ENCODE peak calls at places on chromosomes 11 and 22, in five cellular contexts. V is left ventricle myocardium inferior, B is fibroblast of lung, Y is Peyer's patch, T is mesenchymal stem cell. G is an unnamed sample. For H3K36me3, the result is how much of the 10 kb centered on the place peaks cover.

GRCh38 chr11:76783901-76784813 is 1.0 kb downstream of the TSKU start:
- DNase-seq in V (peak), B (peak), Y (no peak), T (peak), G (peak)

GRCh38 chr11:131888230-131888826 is 517.9 kb downstream of the NTM start:
- DNase-seq in V (no peak), B (peak), Y (no peak), T (peak), G (peak)

GRCh38 chr11:66857234-66857926 is 516 bp downstream of the LRFN4 start:
- DNase-seq in V (no peak), B (no peak), Y (no peak), T (peak), G (no peak)

GRCh38 chr22:40592352-40593113 is 44.0 kb downstream of the MRTFA start:
- DNase-seq in V (no peak), B (no peak), Y (no peak), T (no peak), G (no peak)

GRCh38 chr11:66289548-66290331 is 797 bp upstream of the YIF1A start:
- DNase-seq in V (peak), B (no peak), Y (peak), T (no peak), G (no peak)

GRCh38 chr11:65613091-65613928 is 711 bp downstream of the MAP3K11 start:
- DNase-seq in V (no peak), B (no peak), Y (peak), T (no peak), G (no peak)

GRCh38 chr11:79312591-79313267 is 128.1 kb downstream of the TENM4 start:
- DNase-seq in V (no peak), B (peak), Y (no peak), T (no peak), G (no peak)

GRCh38 chr11:111911563-111912401 is at the start of gene CRYAB:
- DNase-seq in V (peak), B (peak), Y (peak), T (peak), G (peak)

GRCh38 chr22:43197271-43197941 is 10.5 kb upstream of the TTLL12 start:
- DNase-seq in V (no peak), B (no peak), Y (no peak), T (peak), G (no peak)
- H3K36me3 ChIP-seq in V (under half), B (under half), Y (under half), T (under half), G (under half)

GRCh38 chr11:7515544-7515943 is 1.7 kb downstream of the PPFIBP2 start:
- DNase-seq in V (no peak), B (no peak), Y (peak), T (no peak), G (no peak)
- H3K4me3 ChIP-seq in V (no peak), B (no peak), Y (no peak), T (no peak), G (no peak)

GRCh38 chr11:46371994-46372393 is 9.5 kb upstream of the MDK start:
- DNase-seq in V (no peak), B (no peak), Y (no peak), T (no peak), G (no peak)
- H3K36me3 ChIP-seq in V (half or more), B (under half), Y (under half), T (under half), G (under half)

GRCh38 chr22:33921576-33922181 is 1.4 kb upstream of the LARGE1 start:
- DNase-seq in V (peak), B (peak), Y (peak), T (peak), G (peak)
- H3K4me3 ChIP-seq in V (peak), B (peak), Y (peak), T (peak), G (peak)

DNA sequence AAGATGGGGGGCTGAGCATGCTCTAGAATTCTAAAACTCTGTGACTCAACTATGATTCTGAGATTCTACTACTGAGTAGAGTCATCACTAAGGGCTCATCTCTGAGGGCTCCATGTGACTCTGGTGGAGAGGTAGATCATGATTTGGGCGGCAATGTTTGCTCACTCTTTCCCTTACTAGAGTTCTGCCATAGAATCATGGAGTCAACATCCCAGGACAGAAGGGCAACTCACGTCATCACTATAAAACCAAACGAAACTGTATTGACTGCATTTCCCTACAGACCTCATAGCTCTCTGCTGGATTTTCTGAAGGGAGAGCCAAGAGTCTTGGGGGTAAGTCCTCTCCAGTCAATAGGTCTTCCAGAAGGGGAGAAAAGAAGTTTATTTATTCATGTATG is at the start of gene MS4A14:
- DNase-seq in V (no peak), B (no peak), Y (no peak), T (no peak), G (no peak)
- H3K36me3 ChIP-seq in V (under half), B (under half), Y (under half), T (under half), G (under half)

GRCh38 chr22:50326225-50326958 is 420 bp downstream of the DENND6B start:
- DNase-seq in V (no peak), B (no peak), Y (no peak), T (no peak), G (no peak)

GRCh38 chr22:50326959-50327710 is at the start of gene DENND6B:
- DNase-seq in V (peak), B (peak), Y (peak), T (peak), G (peak)

GRCh38 chr22:50325444-50326224 is 1.2 kb downstream of the DENND6B start:
- DNase-seq in V (no peak), B (no peak), Y (no peak), T (peak), G (no peak)

GRCh38 chr22:50329236-50329635 is 2.4 kb upstream of the DENND6B start:
- DNase-seq in V (no peak), B (no peak), Y (no peak), T (peak), G (peak)

DNA sequence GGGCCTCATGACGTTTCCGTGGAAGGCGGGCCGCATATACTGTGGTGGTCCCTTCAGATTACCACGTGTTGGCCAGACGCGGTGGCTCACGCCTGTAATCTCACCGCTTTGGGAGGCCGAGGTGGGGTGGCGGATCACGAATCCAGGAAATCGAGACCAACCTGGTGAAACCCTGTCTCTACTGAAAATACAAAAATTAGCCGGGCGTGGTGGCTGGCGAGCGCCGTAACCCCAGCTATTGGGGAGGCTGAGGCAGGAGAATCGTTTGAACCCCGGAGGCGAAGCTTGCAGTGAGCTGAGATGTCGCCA is 853 bp upstream of the DENND6B start:
- DNase-seq in V (no peak), B (no peak), Y (no peak), T (no peak), G (no peak)
- H3K4me3 ChIP-seq in V (peak), B (peak), Y (peak), T (peak), G (peak)

DNA sequence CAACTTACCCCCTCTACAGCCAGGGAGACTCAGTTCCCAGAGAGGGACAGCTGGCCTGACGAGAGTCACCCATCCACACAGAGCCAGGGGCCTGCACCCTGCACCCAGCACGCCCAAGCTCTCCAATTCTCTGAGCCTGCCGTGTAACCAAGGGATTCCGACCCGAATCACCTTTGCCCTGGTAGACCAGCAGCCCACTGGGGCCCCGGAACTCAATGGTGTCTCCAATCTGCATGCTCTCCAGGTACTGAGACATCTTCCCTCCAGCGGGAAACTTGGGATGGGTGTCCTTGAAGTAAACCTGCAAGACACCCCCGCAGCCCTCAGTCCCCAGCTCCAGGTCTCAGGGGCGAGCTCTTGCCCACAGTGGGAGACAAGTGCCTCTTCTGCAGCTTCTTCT is 12.4 kb downstream of the ATP5MGL start:
- DNase-seq in V (no peak), B (no peak), Y (no peak), T (no peak), G (no peak)
- H3K36me3 ChIP-seq in V (half or more), B (under half), Y (under half), T (half or more), G (half or more)

DNA sequence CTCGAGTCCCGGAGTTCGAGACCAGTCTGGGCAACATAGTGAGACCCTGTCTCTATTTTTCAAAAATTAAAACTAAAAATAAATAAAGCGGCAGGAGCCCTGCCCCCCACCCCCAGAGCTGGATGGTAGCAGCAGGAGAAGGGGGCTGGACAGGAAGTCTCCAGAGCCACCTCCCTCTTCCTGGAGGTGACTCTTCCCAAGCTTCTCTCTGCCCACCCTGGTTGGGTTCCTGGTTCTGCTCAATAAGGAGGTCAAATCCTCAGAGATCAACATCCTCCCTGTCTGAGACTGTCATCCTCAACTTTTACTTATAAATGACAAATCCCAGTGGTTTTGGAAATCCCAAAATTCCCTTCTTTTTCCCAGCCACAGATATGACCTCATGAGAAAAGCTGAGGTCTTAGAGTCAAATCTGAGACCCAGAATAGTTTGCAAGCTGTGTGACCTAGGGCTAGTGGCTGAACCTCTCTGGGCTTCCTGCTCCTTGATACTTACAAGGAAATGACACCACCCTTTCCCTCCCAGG is 987 bp downstream of the C1QTNF6 start:
- DNase-seq in V (peak), B (no peak), Y (peak), T (peak), G (no peak)
- H3K4me3 ChIP-seq in V (peak), B (peak), Y (no peak), T (peak), G (no peak)

GRCh38 chr11:3035333-3035732 is 21.9 kb downstream of the CARS1 start:
- DNase-seq in V (no peak), B (no peak), Y (peak), T (no peak), G (no peak)

GRCh38 chr11:3037041-3037944 is 19.9 kb downstream of the CARS1 start:
- DNase-seq in V (peak), B (peak), Y (peak), T (peak), G (peak)

GRCh38 chr11:3037945-3038271 is 19.3 kb downstream of the CARS1 start:
- DNase-seq in V (no peak), B (no peak), Y (no peak), T (no peak), G (no peak)

GRCh38 chr11:3040881-3041280 is 16.3 kb downstream of the CARS1 start:
- DNase-seq in V (no peak), B (no peak), Y (no peak), T (no peak), G (no peak)

GRCh38 chr11:3036419-3036818 is 20.8 kb downstream of the CARS1 start:
- DNase-seq in V (no peak), B (no peak), Y (no peak), T (no peak), G (no peak)
- H3K36me3 ChIP-seq in V (half or more), B (under half), Y (under half), T (half or more), G (half or more)

GRCh38 chr22:38699784-38700183 is 959 bp downstream of the JOSD1 start:
- DNase-seq in V (no peak), B (peak), Y (no peak), T (peak), G (peak)

GRCh38 chr22:38699143-38699542 is 1.6 kb downstream of the JOSD1 start:
- DNase-seq in V (no peak), B (no peak), Y (no peak), T (no peak), G (no peak)

GRCh38 chr22:38700271-38700788 is 413 bp downstream of the JOSD1 start:
- DNase-seq in V (peak), B (peak), Y (no peak), T (peak), G (peak)

GRCh38 chr22:38697055-38697980 is 3.4 kb downstream of the JOSD1 start:
- DNase-seq in V (no peak), B (peak), Y (peak), T (peak), G (peak)

GRCh38 chr22:38698407-38699094 is 2.2 kb downstream of the JOSD1 start:
- DNase-seq in V (no peak), B (no peak), Y (no peak), T (no peak), G (no peak)
- H3K4me3 ChIP-seq in V (peak), B (peak), Y (peak), T (peak), G (peak)

G was measured in MG63.